ENCODE peak calls at places on chromosomes 2 and 18, in five cellular contexts. Y is A549, K is H1, L is HepG2, A is GM12878. M is an unnamed sample.
A peak's percentile ranks its signal among the peaks of the same experiment; 100 is the strongest.

GRCh38 chr2:37441055-37441454 is 96.6 kb downstream of the QPCT start:
- DNase-seq in Y (no peak), K (no peak), L (no peak), A (no peak), M (no peak)

GRCh38 chr2:56053679-56054078 is 130.1 kb upstream of the EFEMP1 start:
- DNase-seq in Y (no peak), K (no peak), L (no peak), A (no peak), M (no peak)

GRCh38 chr18:5628512-5629255 is 84.9 kb upstream of the EPB41L3 start:
- DNase-seq in Y (no peak), K (no peak), L (no peak), A (no peak), M (no peak)

GRCh38 chr18:62335494-62335893 is 10.4 kb downstream of the TNFRSF11A start:
- DNase-seq in Y (no peak), K (no peak), L (no peak), A (no peak), M (no peak)

GRCh38 chr18:54215069-54215468 is 9.4 kb downstream of the MBD2 start:
- DNase-seq in Y (no peak), K (no peak), L (no peak), A (no peak), M (no peak)

GRCh38 chr2:24009680-24010476 is at the start of gene MFSD2B:
- DNase-seq in Y (no peak), K (no peak), L (no peak), A (no peak), M (peak; percentile 75)

GRCh38 chr2:216211141-216211540 is 102.0 kb downstream of the XRCC5 start:
- DNase-seq in Y (no peak), K (no peak), L (no peak), A (no peak), M (no peak)

GRCh38 chr2:199441759-199442158 is 16.0 kb downstream of the SATB2 start:
- DNase-seq in Y (no peak), K (no peak), L (no peak), A (no peak), M (no peak)

GRCh38 chr2:175855794-175856453 is 146.1 kb downstream of the LNPK start:
- DNase-seq in Y (no peak), K (no peak), L (no peak), A (no peak), M (no peak)

GRCh38 chr18:35127201-35127600 is 86.0 kb downstream of the MAPRE2 start:
- DNase-seq in Y (no peak), K (no peak), L (peak; percentile 19), A (no peak), M (peak; percentile 58)

GRCh38 chr2:237625777-237626176 is 1.6 kb upstream of the LRRFIP1 start:
- DNase-seq in Y (no peak), K (no peak), L (no peak), A (no peak), M (no peak)

GRCh38 chr18:36758001-36758400 is 70.8 kb downstream of the TPGS2 start:
- DNase-seq in Y (no peak), K (no peak), L (no peak), A (no peak), M (no peak)

GRCh38 chr2:172578860-172579512 is 23.1 kb downstream of the PDK1 start:
- DNase-seq in Y (no peak), K (no peak), L (no peak), A (no peak), M (no peak)

GRCh38 chr2:20350105-20350712 is 435 bp downstream of the PUM2 start:
- DNase-seq in Y (peak; percentile 41), K (no peak), L (peak; percentile 38), A (no peak), M (peak; percentile 80)

GRCh38 chr2:192064459-192064858 is 130.3 kb downstream of the TMEFF2 start:
- DNase-seq in Y (no peak), K (no peak), L (no peak), A (no peak), M (no peak)

GRCh38 chr2:18998492-18998891 is 359.9 kb downstream of the OSR1 start:
- DNase-seq in Y (no peak), K (no peak), L (no peak), A (no peak), M (no peak)

GRCh38 chr18:60873708-60874107 is 459.5 kb upstream of the CDH20 start:
- DNase-seq in Y (no peak), K (no peak), L (no peak), A (no peak), M (no peak)

DNA sequence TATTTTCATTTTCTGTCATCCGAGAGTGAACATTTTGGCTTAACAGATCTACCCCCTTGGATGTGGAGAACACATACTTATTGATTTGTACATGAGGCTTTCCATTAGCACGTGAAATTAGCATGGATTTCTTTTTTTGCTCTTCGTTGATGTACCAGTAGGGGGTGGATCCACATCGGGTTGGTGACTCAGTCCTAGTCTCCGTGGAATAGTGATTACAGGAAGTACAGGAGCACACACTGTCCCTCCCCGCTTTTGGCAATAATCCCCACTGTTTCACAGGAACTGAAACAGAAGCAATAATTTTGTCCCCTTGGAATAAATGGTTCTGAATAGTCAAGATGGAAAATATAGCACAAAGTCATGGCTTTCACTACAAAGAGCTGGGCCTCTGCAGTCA is 229.0 kb downstream of the GALR1 start:
- DNase-seq in Y (no peak), K (no peak), L (peak; percentile 3), A (no peak), M (peak; percentile 5)
- TF ChIP-seq CHD2 in Y (no peak), K (no peak), L (no peak), A (no peak), M (no peak)

GRCh38 chr2:233117351-233117750 is 57.2 kb downstream of the INPP5D start:
- DNase-seq in Y (no peak), K (no peak), L (no peak), A (no peak), M (no peak)
- TF ChIP-seq POLR2A in Y (no peak), K (no peak), L (no peak), A (peak; percentile 3), M (no peak)

DNA sequence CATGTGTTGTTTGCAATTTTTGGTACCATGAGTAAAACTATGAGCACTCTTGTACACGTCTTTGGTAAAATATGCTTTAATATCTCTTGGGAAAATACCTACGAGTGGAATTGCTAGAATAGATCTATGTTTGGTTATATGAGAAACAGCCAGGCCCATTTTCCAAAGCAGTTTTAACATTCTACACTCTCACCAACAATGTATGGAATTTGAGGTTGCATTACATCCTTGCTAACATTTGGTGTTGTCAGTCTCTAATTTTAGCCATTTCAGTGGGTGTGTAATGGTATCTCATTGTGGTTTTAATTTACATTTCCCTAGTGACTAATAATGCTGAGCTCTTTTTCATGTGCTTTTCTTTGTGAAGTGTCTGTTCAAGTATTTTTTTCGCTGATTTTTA is 118.9 kb upstream of the TCF4 start:
- DNase-seq in Y (no peak), K (no peak), L (no peak), A (no peak), M (no peak)
- TF ChIP-seq CHD2 in Y (no peak), K (no peak), L (no peak), A (no peak), M (no peak)

GRCh38 chr2:219205981-219206441 is 571 bp upstream of the ZFAND2B start:
- DNase-seq in Y (no peak), K (no peak), L (no peak), A (no peak), M (no peak)

GRCh38 chr2:219207884-219208740 is 1.5 kb downstream of the ZFAND2B start:
- DNase-seq in Y (no peak), K (no peak), L (peak; percentile 90), A (no peak), M (no peak)

GRCh38 chr2:219209236-219209635 is 2.7 kb downstream of the ZFAND2B start:
- DNase-seq in Y (no peak), K (no peak), L (no peak), A (no peak), M (no peak)

GRCh38 chr2:219206442-219207253 is at the start of gene ZFAND2B:
- DNase-seq in Y (peak; percentile 89), K (peak; percentile 78), L (peak; percentile 86), A (peak; percentile 52), M (peak; percentile 94)

GRCh38 chr2:219207254-219207883 is 787 bp downstream of the ZFAND2B start:
- DNase-seq in Y (no peak), K (no peak), L (no peak), A (no peak), M (no peak)
- TF ChIP-seq POLR2A in Y (no peak), K (no peak), L (no peak), A (no peak), M (no peak)

GRCh38 chr2:229408356-229408755 is 137.3 kb upstream of the PID1 start:
- DNase-seq in Y (peak; percentile 77), K (no peak), L (peak; percentile 30), A (no peak), M (no peak)
- TF ChIP-seq CHD2 in Y (no peak), K (no peak), L (no peak), A (no peak), M (no peak)

GRCh38 chr2:207816546-207816945 is 46.8 kb upstream of the FZD5 start:
- DNase-seq in Y (no peak), K (no peak), L (no peak), A (no peak), M (no peak)

GRCh38 chr2:207823865-207824264 is 54.2 kb upstream of the FZD5 start:
- DNase-seq in Y (no peak), K (no peak), L (no peak), A (no peak), M (no peak)

GRCh38 chr2:207819021-207819687 is 49.4 kb upstream of the FZD5 start:
- DNase-seq in Y (no peak), K (no peak), L (peak; percentile 60), A (no peak), M (no peak)

GRCh38 chr2:207815254-207815653 is 45.5 kb upstream of the FZD5 start:
- DNase-seq in Y (no peak), K (no peak), L (peak; percentile 73), A (no peak), M (no peak)

DNA sequence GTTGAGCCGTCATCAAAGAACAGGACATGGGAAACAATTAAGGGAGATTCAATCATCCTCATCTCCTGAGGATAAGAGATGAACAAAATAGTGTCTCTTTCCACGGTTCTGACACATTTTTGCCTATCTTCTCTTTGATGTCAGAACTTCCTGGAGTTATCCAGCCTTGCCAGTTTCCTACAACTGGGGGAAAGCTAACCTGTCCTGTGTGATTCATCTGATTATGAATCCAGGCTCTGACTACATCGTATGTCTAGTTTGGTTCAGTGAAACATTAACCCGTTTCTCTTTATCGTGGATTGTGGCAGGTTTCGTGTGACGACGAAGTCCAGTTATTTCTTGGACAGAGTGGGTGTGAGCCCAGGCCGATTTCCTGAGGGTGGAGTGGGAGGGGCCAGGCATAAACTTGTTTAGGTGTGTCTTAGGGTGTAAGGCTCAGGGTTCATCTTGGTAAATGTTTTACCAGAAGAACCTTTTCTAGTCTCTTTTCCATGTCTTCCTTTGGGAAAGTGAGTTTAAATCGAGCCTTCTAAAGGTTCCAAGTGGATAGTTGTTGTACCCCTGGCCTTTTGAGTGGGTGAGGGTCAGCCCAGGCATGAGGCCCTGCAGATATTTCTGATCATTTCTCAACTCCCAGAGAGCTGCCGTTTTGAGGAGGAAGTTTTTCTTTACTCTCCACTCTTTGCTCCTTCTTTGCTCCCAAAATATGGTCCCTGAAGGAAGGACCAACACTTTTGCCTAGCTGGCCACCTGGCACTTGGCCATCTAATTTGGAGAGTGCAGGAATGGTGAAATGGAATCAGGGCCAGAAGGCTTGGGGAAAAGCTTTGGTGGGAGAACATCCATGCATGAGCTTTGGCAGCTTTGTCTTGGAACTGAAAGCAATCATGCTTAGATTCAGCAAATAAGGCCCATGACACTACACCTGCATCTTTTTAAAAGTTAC is 50.4 kb upstream of the FZD5 start:
- DNase-seq in Y (peak; percentile 72), K (no peak), L (peak; percentile 97), A (no peak), M (no peak)
- TF ChIP-seq POLR2A in Y (no peak), K (no peak), L (peak; percentile 81), A (no peak), M (no peak)